ENCODE peak calls at places on chromosomes 16 and 17, in four cellular contexts. Z, H, K and J are unnamed samples.

GRCh38 chr17:80445152-80446110 is 30.5 kb downstream of the ENDOV start:
- DNase-seq in Z (no peak), H (no peak), K (no peak), J (no peak)

GRCh38 chr16:49461517-49461951 is 87.9 kb downstream of the C16orf78 start:
- DNase-seq in Z (peak; percentile 16), H (no peak), K (no peak), J (no peak)

GRCh38 chr17:29565643-29566472 is 979 bp downstream of the ABHD15 start:
- DNase-seq in Z (peak; percentile 74), H (no peak), K (peak; percentile 22), J (peak; percentile 35)

GRCh38 chr16:9607512-9608230 is 516.2 kb downstream of the HAPSTR1 start:
- DNase-seq in Z (no peak), H (no peak), K (no peak), J (no peak)

GRCh38 chr16:17070882-17071592 is 399.7 kb downstream of the XYLT1 start:
- DNase-seq in Z (peak; percentile 74), H (peak; percentile 35), K (no peak), J (peak; percentile 87)

GRCh38 chr17:15966879-15967248 is 21.9 kb downstream of the ADORA2B start:
- DNase-seq in Z (peak; percentile 79), H (no peak), K (no peak), J (no peak)

GRCh38 chr17:77869665-77870132 is 88.8 kb upstream of the TNRC6C start:
- DNase-seq in Z (peak; percentile 74), H (no peak), K (no peak), J (no peak)

GRCh38 chr17:44546711-44547606 is 10.3 kb upstream of the FZD2 start:
- DNase-seq in Z (no peak), H (peak; percentile 47), K (no peak), J (no peak)

GRCh38 chr17:16443390-16444257 is 28.3 kb downstream of the TRPV2 start:
- DNase-seq in Z (no peak), H (no peak), K (no peak), J (no peak)

GRCh38 chr16:21684199-21684598 is 20.4 kb downstream of the OTOA start:
- DNase-seq in Z (no peak), H (no peak), K (peak; percentile 4), J (no peak)

GRCh38 chr17:3602499-3602898 is 6.7 kb downstream of the TRPV1 start:
- DNase-seq in Z (no peak), H (no peak), K (peak; percentile 43), J (no peak)

GRCh38 chr16:85119333-85120005 is 7.2 kb upstream of the CIBAR2 start:
- DNase-seq in Z (no peak), H (no peak), K (no peak), J (no peak)

GRCh38 chr17:18319604-18320256 is 4.6 kb downstream of the SMCR8 start:
- DNase-seq in Z (no peak), H (peak; percentile 30), K (no peak), J (peak; percentile 22)

GRCh38 chr17:45262516-45263476 is 902 bp upstream of the SPATA32 start:
- DNase-seq in Z (no peak), H (no peak), K (no peak), J (no peak)

GRCh38 chr16:79662673-79663313 is 62.3 kb upstream of the MAF start:
- DNase-seq in Z (no peak), H (peak; percentile 40), K (no peak), J (no peak)

GRCh38 chr17:76585048-76585648 is 512 bp downstream of the ST6GALNAC2 start:
- DNase-seq in Z (peak; percentile 67), H (peak; percentile 63), K (no peak), J (no peak)

GRCh38 chr17:57649731-57650484 is 95.2 kb downstream of the CCDC182 start:
- DNase-seq in Z (no peak), H (no peak), K (no peak), J (no peak)

GRCh38 chr17:60599620-60600489 is at the start of gene PPM1D:
- DNase-seq in Z (peak; percentile 99), H (peak; percentile 98), K (peak; percentile 99), J (peak; percentile 89)

GRCh38 chr16:8958344-8958808 is 5.3 kb downstream of the USP7 start:
- DNase-seq in Z (no peak), H (peak; percentile 20), K (no peak), J (no peak)

GRCh38 chr16:90022209-90023077 is 3.2 kb upstream of the DBNDD1 start:
- DNase-seq in Z (peak; percentile 96), H (peak; percentile 83), K (peak; percentile 87), J (peak; percentile 70)

GRCh38 chr16:82051656-82052055 is 16.6 kb downstream of the HSD17B2 start:
- DNase-seq in Z (no peak), H (no peak), K (no peak), J (no peak)

GRCh38 chr17:32903774-32904673 is 23.9 kb upstream of the TMEM98 start:
- DNase-seq in Z (no peak), H (no peak), K (no peak), J (no peak)

GRCh38 chr17:41308251-41308917 is 725 bp downstream of the KRTAP16-1 start:
- DNase-seq in Z (no peak), H (peak; percentile 34), K (no peak), J (no peak)

GRCh38 chr16:70700101-70701020 is 14.5 kb upstream of the MTSS2 start:
- DNase-seq in Z (peak; percentile 65), H (peak; percentile 84), K (no peak), J (peak; percentile 66)

GRCh38 chr17:38958756-38959155 is 8.4 kb downstream of the FBXO47 start:
- DNase-seq in Z (no peak), H (no peak), K (no peak), J (no peak)

GRCh38 chr17:38870259-38871165 is 654 bp downstream of the LASP1 start:
- DNase-seq in Z (peak; percentile 87), H (peak; percentile 53), K (no peak), J (no peak)

GRCh38 chr17:71412803-71413202 is 708.0 kb upstream of the SOX9 start:
- DNase-seq in Z (no peak), H (peak; percentile 98), K (peak; percentile 93), J (peak; percentile 97)

GRCh38 chr16:9053006-9053601 is 38.3 kb upstream of the HAPSTR1 start:
- DNase-seq in Z (peak; percentile 56), H (peak; percentile 44), K (peak; percentile 74), J (peak; percentile 55)

GRCh38 chr16:69396187-69397061 is 10.6 kb upstream of the TERF2 start:
- DNase-seq in Z (no peak), H (peak; percentile 90), K (peak; percentile 88), J (peak; percentile 80)

GRCh38 chr16:2964416-2965223 is 545 bp downstream of the KREMEN2 start:
- DNase-seq in Z (peak; percentile 57), H (peak; percentile 70), K (peak; percentile 76), J (peak; percentile 74)

GRCh38 chr16:2962334-2963073 is 1.6 kb upstream of the KREMEN2 start:
- DNase-seq in Z (no peak), H (no peak), K (no peak), J (no peak)

GRCh38 chr16:2966043-2966802 is 2.1 kb downstream of the KREMEN2 start:
- DNase-seq in Z (peak; percentile 34), H (no peak), K (no peak), J (no peak)

GRCh38 chr16:2963074-2963610 is 933 bp upstream of the KREMEN2 start:
- DNase-seq in Z (peak; percentile 34), H (no peak), K (no peak), J (no peak)

DNA sequence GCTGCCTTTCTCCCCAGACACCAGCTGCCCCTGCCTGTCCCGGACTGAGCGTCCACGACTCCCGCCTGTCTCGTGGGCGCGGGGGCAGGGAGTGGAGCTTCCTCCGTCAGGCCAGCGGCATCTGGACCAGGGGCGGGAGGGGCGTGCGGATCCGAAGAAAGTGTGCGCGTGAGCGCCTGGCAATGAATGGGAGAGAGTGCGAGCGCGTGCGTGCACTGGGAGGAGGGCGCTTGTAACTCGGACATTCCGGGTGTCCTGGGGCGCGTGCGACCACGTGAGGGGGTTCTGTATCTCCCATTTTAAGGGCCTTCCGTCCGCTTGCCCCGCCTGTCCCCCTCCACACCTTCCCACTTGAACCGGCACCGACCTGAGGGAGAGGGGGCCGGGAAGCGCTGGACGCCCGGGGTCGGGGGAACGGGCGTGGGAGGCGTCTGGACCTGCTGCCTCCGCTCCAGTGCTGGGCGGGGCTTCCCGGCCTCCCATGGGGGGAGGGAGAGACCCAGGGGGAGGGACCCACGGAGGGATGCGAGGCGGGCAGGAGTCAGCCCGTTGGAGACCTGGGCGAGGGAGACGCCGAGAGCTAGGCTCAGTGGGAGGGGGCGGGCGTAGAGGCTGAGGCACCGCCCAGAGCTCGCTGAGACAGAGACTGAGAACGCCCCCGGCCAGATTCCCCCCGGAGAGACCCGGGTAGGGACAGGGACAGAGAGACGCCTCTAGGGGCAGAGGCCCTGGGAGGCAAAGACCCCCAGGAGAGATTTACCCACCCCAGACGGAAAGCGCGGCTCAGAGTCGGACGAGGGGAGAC is at the start of gene KREMEN2:
- DNase-seq in Z (peak; percentile 54), H (peak; percentile 51), K (peak; percentile 74), J (peak; percentile 84)
- H3K4me1 ChIP-seq in Z (peaks cover 52% of the 10 kb centered on the region), H (peaks cover 41% of the 10 kb centered on the region), K (peaks cover 54% of the 10 kb centered on the region), J (peaks cover 8% of the 10 kb centered on the region)

DNA sequence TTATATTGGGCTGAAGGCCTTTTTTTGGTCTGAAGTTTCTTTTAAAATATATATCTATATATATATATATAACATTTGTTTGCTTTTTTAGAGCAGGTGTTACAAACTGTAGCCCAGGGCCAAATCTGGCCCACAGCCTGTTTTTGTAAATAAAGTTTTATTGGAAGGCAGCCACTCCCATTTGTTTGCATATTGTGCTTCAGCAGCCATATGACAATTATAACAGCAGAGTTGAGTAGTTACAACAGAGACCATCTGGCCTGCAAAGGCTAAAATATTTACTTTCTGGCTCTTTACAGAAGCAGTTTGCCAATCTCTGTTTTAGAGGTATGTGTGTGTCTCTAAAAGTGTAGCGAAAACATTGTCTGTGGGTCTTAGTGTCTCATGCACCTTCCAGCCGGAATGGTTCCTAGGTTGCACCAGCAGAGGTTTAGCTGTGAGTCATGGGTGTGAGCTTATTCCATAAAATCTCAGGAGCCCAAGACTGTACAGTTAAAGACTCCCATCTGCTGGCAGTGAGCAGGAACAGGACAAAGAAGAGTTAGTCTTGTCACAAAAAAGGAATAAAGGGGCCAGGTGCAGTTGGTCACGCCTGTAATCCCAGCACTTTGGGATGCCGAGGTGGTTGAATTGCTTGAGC is 23.8 kb downstream of the LCMT1 start:
- DNase-seq in Z (no peak), H (peak; percentile 48), K (no peak), J (peak; percentile 64)
- TF ChIP-seq CTCF in Z (no peak), H (peak; percentile 39), K (peak; percentile 11), J (peak; percentile 63)

GRCh38 chr17:8884336-8884990 is 17.0 kb upstream of the PIK3R6 start:
- DNase-seq in Z (no peak), H (no peak), K (no peak), J (no peak)
- H3K27ac ChIP-seq in Z (no peak overlapping the region), H (no peak overlapping the region), K (peak overlapping the region; percentile 27), J (no peak overlapping the region)

DNA sequence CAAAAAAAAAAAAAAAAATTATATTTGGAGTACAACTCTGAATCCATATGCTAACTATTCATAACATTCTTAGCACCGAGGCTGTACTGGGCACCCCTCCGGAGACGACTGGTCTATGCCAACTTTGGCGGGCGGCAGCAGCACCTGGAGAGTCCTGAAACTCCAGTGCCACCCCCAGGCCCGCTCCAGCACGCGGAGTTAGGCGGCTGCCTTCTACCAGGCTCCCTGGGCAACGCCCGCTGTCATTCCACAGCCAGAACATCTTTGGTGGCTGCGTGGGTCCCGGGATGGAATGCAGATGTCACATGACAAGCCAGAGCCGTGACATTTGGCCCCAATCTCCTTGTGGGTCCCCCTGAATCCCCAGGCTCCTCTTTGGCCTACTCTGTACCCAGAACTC is 6.2 kb downstream of the TIMP2 start:
- DNase-seq in Z (no peak), H (no peak), K (no peak), J (no peak)
- H3K4me1 ChIP-seq in Z (peaks cover 77% of the 10 kb centered on the region), H (peaks cover 11% of the 10 kb centered on the region), K (peaks cover 51% of the 10 kb centered on the region), J (no peaks in the 10 kb centered on the region)